ENCODE peak calls at places on chromosomes 3 and 15, in seven cellular contexts. P is neuronal stem cell; M is CD4-positive, CD25-positive, alpha-beta regulatory T cell; A is WERI-Rb-1; W is smooth muscle cell of the brain vasculature; O is transverse colon; T is amniotic epithelial cell. Y is an unnamed sample.

GRCh38 chr3:123392871-123393620 is 55.8 kb downstream of the ADCY5 start:
- DNase-seq in A (no peak), T (peak), P (no peak), O (no peak), M (no peak), W (no peak), Y (no peak)

GRCh38 chr3:16181361-16181760 is 6.9 kb downstream of the GALNT15 start:
- DNase-seq in M (no peak), T (peak), P (no peak), W (no peak), A (no peak), O (peak), Y (peak)

GRCh38 chr3:77042892-77043291 is 3.0 kb downstream of the ROBO2 start:
- DNase-seq in O (no peak), A (no peak), P (no peak), T (no peak), W (no peak), M (no peak), Y (no peak)

GRCh38 chr3:32421991-32422859 is 30.6 kb downstream of the CMTM7 start:
- DNase-seq in A (no peak), P (no peak), W (peak), M (no peak), O (peak), T (peak), Y (peak)

GRCh38 chr3:58131101-58131500 is 79.7 kb downstream of the DNASE1L3 start:
- DNase-seq in O (no peak), M (no peak), P (no peak), A (no peak), T (peak), W (no peak), Y (no peak)

GRCh38 chr3:196666001-196666867 is 26.7 kb downstream of the NRROS start:
- DNase-seq in T (peak), P (peak), A (peak), W (no peak), O (no peak), M (no peak), Y (no peak)

GRCh38 chr15:42994546-42994945 is 74.0 kb upstream of the TTBK2 start:
- DNase-seq in T (peak), W (no peak), P (no peak), A (no peak), O (no peak), M (no peak), Y (no peak)

GRCh38 chr15:48266029-48266428 is 59.9 kb downstream of the SLC12A1 start:
- DNase-seq in W (no peak), P (no peak), M (no peak), A (peak), T (no peak), O (no peak), Y (no peak)

GRCh38 chr3:52685285-52685704 is 418 bp downstream of the PBRM1 start:
- DNase-seq in P (no peak), M (peak), T (no peak), O (peak), W (no peak), A (peak), Y (peak)

GRCh38 chr3:155712008-155712407 is 32.9 kb downstream of the PLCH1 start:
- DNase-seq in P (no peak), O (no peak), M (no peak), A (no peak), W (no peak), T (no peak), Y (no peak)

GRCh38 chr15:74131618-74132191 is 1.3 kb downstream of the ISLR2 start:
- DNase-seq in T (no peak), O (no peak), M (no peak), P (no peak), W (no peak), A (no peak), Y (no peak)

GRCh38 chr3:190120161-190121060 is at the start of gene P3H2:
- DNase-seq in W (no peak), P (peak), T (peak), M (peak), A (peak), O (peak), Y (peak)

GRCh38 chr3:58386966-58387365 is 46.7 kb downstream of the PDHB start:
- DNase-seq in T (peak), M (no peak), W (peak), A (no peak), P (no peak), O (peak), Y (peak)

GRCh38 chr15:65916664-65917406 is 47.5 kb downstream of the RAB11A start:
- DNase-seq in O (peak), P (peak), W (no peak), M (no peak), T (peak), A (peak), Y (peak)

GRCh38 chr15:40300367-40300766 is 7.4 kb downstream of the PLCB2 start:
- DNase-seq in W (no peak), M (no peak), O (no peak), P (no peak), T (no peak), A (no peak), Y (no peak)